ENCODE peak calls at places on chromosome 19, in ten cellular contexts. A is Panc1; L is AG04450; U is epithelial cell of esophagus; E is caudate nucleus; V is amygdala; Z is GM12891; J is iris pigment epithelial cell; K is stimulated activated CD8-positive, alpha-beta memory T cell treated with anti-CD3 and anti-CD28 coated beads, Interleukin-15, amount 100 ng/mL, for 24 hours; R is iPS DF 19.7. H is an unnamed sample.

GRCh38 chr19:43983544-43983911 is 460 bp upstream of the ZNF155 start:
- DNase-seq in A (no peak), L (no peak), U (no peak), E (no peak), V (no peak), Z (no peak), J (no peak), K (no peak), R (no peak), H (no peak)

GRCh38 chr19:6613711-6614110 is 22.8 kb upstream of the CD70 start:
- DNase-seq in A (no peak), L (no peak), U (peak; percentile 75), E (no peak), V (no peak), Z (no peak), J (peak; percentile 65), K (no peak), R (no peak), H (peak; percentile 61)

GRCh38 chr19:6767357-6768235 is at the start of gene SH2D3A:
- DNase-seq in A (no peak), L (no peak), U (peak; percentile 98), E (no peak), V (no peak), Z (peak; percentile 82), J (peak; percentile 35), K (peak; percentile 63), R (peak; percentile 78), H (peak; percentile 55)

GRCh38 chr19:42403586-42403985 is 13.5 kb upstream of the CNFN start:
- DNase-seq in A (no peak), L (no peak), U (no peak), E (no peak), V (no peak), Z (no peak), J (no peak), K (no peak), R (no peak), H (no peak)

GRCh38 chr19:42108527-42109389 is 23.5 kb downstream of the POU2F2 start:
- DNase-seq in A (peak; percentile 78), L (peak; percentile 78), U (peak; percentile 93), E (peak; percentile 32), V (peak; percentile 40), Z (peak; percentile 75), J (peak; percentile 88), K (peak; percentile 72), R (peak; percentile 80), H (peak; percentile 96)

GRCh38 chr19:9700229-9700981 is 25.5 kb upstream of the ZNF562 start:
- DNase-seq in A (no peak), L (no peak), U (peak; percentile 23), E (no peak), V (no peak), Z (no peak), J (no peak), K (no peak), R (no peak), H (no peak)

GRCh38 chr19:10189631-10190425 is 4.9 kb downstream of the DNMT1 start:
- DNase-seq in A (no peak), L (no peak), U (no peak), E (no peak), V (no peak), Z (no peak), J (peak; percentile 43), K (no peak), R (no peak), H (no peak)

GRCh38 chr19:29687244-29687896 is 22.1 kb downstream of the PLEKHF1 start:
- DNase-seq in A (no peak), L (peak; percentile 90), U (peak; percentile 73), E (peak; percentile 24), V (no peak), Z (no peak), J (peak; percentile 99), K (no peak), R (no peak), H (no peak)

GRCh38 chr19:47723573-47723923 is 10.3 kb downstream of the EHD2 start:
- DNase-seq in A (no peak), L (no peak), U (peak; percentile 89), E (no peak), V (no peak), Z (no peak), J (peak; percentile 93), K (no peak), R (no peak), H (no peak)

GRCh38 chr19:13153627-13154240 is 3.5 kb downstream of the IER2 start:
- DNase-seq in A (no peak), L (no peak), U (no peak), E (no peak), V (no peak), Z (no peak), J (peak; percentile 65), K (no peak), R (no peak), H (peak; percentile 62)

GRCh38 chr19:56476671-56477428 is at the start of gene ZNF667:
- DNase-seq in A (no peak), L (no peak), U (peak; percentile 42), E (peak; percentile 82), V (peak; percentile 55), Z (no peak), J (peak; percentile 42), K (no peak), R (no peak), H (peak; percentile 11)

GRCh38 chr19:48373567-48373966 is 9.4 kb downstream of the SYNGR4 start:
- DNase-seq in A (no peak), L (no peak), U (no peak), E (no peak), V (no peak), Z (no peak), J (no peak), K (no peak), R (no peak), H (no peak)

GRCh38 chr19:34418300-34418699 is 9.9 kb upstream of the UBA2 start:
- DNase-seq in A (no peak), L (no peak), U (no peak), E (no peak), V (no peak), Z (no peak), J (no peak), K (no peak), R (no peak), H (no peak)

GRCh38 chr19:4737955-4738580 is 14.4 kb upstream of the DPP9 start:
- DNase-seq in A (no peak), L (no peak), U (no peak), E (no peak), V (no peak), Z (no peak), J (no peak), K (no peak), R (no peak), H (no peak)

GRCh38 chr19:50894478-50895356 is 16.5 kb downstream of the KLK4 start:
- DNase-seq in A (no peak), L (no peak), U (no peak), E (no peak), V (no peak), Z (no peak), J (no peak), K (no peak), R (no peak), H (no peak)

GRCh38 chr19:18519962-18520847 is 1.7 kb downstream of the ELL start:
- DNase-seq in A (peak; percentile 78), L (peak; percentile 50), U (peak; percentile 84), E (peak; percentile 50), V (peak; percentile 14), Z (no peak), J (peak; percentile 84), K (no peak), R (no peak), H (peak; percentile 84)

GRCh38 chr19:4722671-4723464 is 774 bp downstream of the DPP9 start:
- DNase-seq in A (no peak), L (no peak), U (peak; percentile 61), E (no peak), V (no peak), Z (peak; percentile 61), J (peak; percentile 36), K (no peak), R (no peak), H (peak; percentile 28)

GRCh38 chr19:33263325-33264023 is 37.8 kb upstream of the SLC7A10 start:
- DNase-seq in A (no peak), L (no peak), U (no peak), E (no peak), V (no peak), Z (no peak), J (no peak), K (no peak), R (no peak), H (no peak)

GRCh38 chr19:5060591-5061339 is 91.9 kb downstream of the KDM4B start:
- DNase-seq in A (no peak), L (no peak), U (no peak), E (no peak), V (no peak), Z (no peak), J (no peak), K (no peak), R (no peak), H (no peak)

GRCh38 chr19:57578487-57579205 is at the start of gene ZNF416:
- DNase-seq in A (peak; percentile 99), L (peak; percentile 97), U (peak; percentile 99), E (peak; percentile 98), V (peak; percentile 93), Z (peak; percentile 94), J (peak; percentile 99), K (peak; percentile 66), R (peak; percentile 99), H (peak; percentile 98)

GRCh38 chr19:35509018-35509652 is 4.3 kb downstream of the DMKN start:
- DNase-seq in A (no peak), L (no peak), U (peak; percentile 89), E (peak; percentile 45), V (no peak), Z (no peak), J (no peak), K (no peak), R (no peak), H (no peak)

GRCh38 chr19:54408627-54409026 is 6.6 kb upstream of the TTYH1 start:
- DNase-seq in A (no peak), L (no peak), U (no peak), E (no peak), V (no peak), Z (no peak), J (no peak), K (no peak), R (no peak), H (no peak)

GRCh38 chr19:6026390-6026897 is 48.5 kb upstream of the RANBP3 start:
- DNase-seq in A (no peak), L (no peak), U (no peak), E (no peak), V (no peak), Z (no peak), J (no peak), K (no peak), R (no peak), H (no peak)

GRCh38 chr19:38060346-38060745 is 153.3 kb downstream of the SIPA1L3 start:
- DNase-seq in A (no peak), L (no peak), U (no peak), E (no peak), V (no peak), Z (no peak), J (no peak), K (no peak), R (no peak), H (no peak)

GRCh38 chr19:1084024-1084868 is 10.9 kb downstream of the POLR2E start:
- DNase-seq in A (no peak), L (no peak), U (no peak), E (no peak), V (no peak), Z (no peak), J (no peak), K (no peak), R (no peak), H (no peak)

GRCh38 chr19:16118489-16119033 is 6.9 kb downstream of the RAB8A start:
- DNase-seq in A (no peak), L (no peak), U (no peak), E (no peak), V (no peak), Z (peak; percentile 77), J (no peak), K (no peak), R (no peak), H (no peak)

GRCh38 chr19:46863818-46864629 is 3.2 kb downstream of the ARHGAP35 start:
- DNase-seq in A (no peak), L (no peak), U (peak; percentile 49), E (peak; percentile 16), V (peak; percentile 12), Z (no peak), J (peak; percentile 74), K (no peak), R (no peak), H (peak; percentile 37)

GRCh38 chr19:32318884-32319520 is 26.4 kb upstream of the ZNF507 start:
- DNase-seq in A (no peak), L (no peak), U (peak; percentile 11), E (no peak), V (no peak), Z (peak; percentile 22), J (no peak), K (no peak), R (peak; percentile 61), H (no peak)

H was measured in dermis blood vessel endothelial cell.